ENCODE peak calls at places on chromosome 2, in six cellular contexts. H, L, B, O, V and D are unnamed samples.
A peak's percentile ranks its signal among the peaks of the same experiment; 100 is the strongest.

GRCh38 chr2:202019689-202020450 is 13.8 kb upstream of the FZD7 start:
- DNase-seq in H (no peak), L (no peak), B (no peak), O (no peak), V (peak; percentile 45), D (no peak)

GRCh38 chr2:178005756-178006155 is 66.8 kb downstream of the PDE11A start:
- DNase-seq in H (no peak), L (no peak), B (no peak), O (no peak), V (no peak), D (peak; percentile 5)

GRCh38 chr2:15818186-15818795 is 122.1 kb upstream of the MYCN start:
- DNase-seq in H (no peak), L (no peak), B (no peak), O (no peak), V (no peak), D (no peak)

GRCh38 chr2:240991378-240992263 is 6.8 kb upstream of the SNED1 start:
- DNase-seq in H (peak; percentile 90), L (no peak), B (no peak), O (no peak), V (peak; percentile 86), D (peak; percentile 93)

GRCh38 chr2:98020992-98021713 is 25.4 kb upstream of the TMEM131 start:
- DNase-seq in H (no peak), L (no peak), B (no peak), O (no peak), V (no peak), D (no peak)

GRCh38 chr2:239943991-239944441 is 81.1 kb downstream of the NDUFA10 start:
- DNase-seq in H (no peak), L (no peak), B (no peak), O (no peak), V (peak; percentile 18), D (no peak)

GRCh38 chr2:119766944-119767343 is 7.2 kb downstream of the PTPN4 start:
- DNase-seq in H (no peak), L (no peak), B (no peak), O (no peak), V (no peak), D (no peak)

GRCh38 chr2:223459328-223459939 is 142.7 kb downstream of the SCG2 start:
- DNase-seq in H (no peak), L (no peak), B (no peak), O (peak; percentile 37), V (no peak), D (peak; percentile 14)

GRCh38 chr2:44560352-44560751 is 198.6 kb downstream of the CAMKMT start:
- DNase-seq in H (peak; percentile 31), L (no peak), B (no peak), O (no peak), V (no peak), D (no peak)

GRCh38 chr2:36287363-36288275 is 68.0 kb upstream of the CRIM1 start:
- DNase-seq in H (no peak), L (no peak), B (no peak), O (no peak), V (no peak), D (peak; percentile 59)

GRCh38 chr2:130852521-130853115 is 15.9 kb downstream of the ARHGEF4 start:
- DNase-seq in H (no peak), L (no peak), B (no peak), O (no peak), V (no peak), D (no peak)

GRCh38 chr2:114032705-114033104 is 142.8 kb downstream of the ACTR3 start:
- DNase-seq in H (no peak), L (no peak), B (no peak), O (no peak), V (no peak), D (no peak)

GRCh38 chr2:192749606-192750200 is 555.0 kb upstream of the TMEFF2 start:
- DNase-seq in H (no peak), L (no peak), B (no peak), O (no peak), V (no peak), D (no peak)

GRCh38 chr2:15223887-15224286 is 337.2 kb downstream of the NBAS start:
- DNase-seq in H (no peak), L (no peak), B (no peak), O (no peak), V (no peak), D (peak; percentile 73)

GRCh38 chr2:240619506-240620148 is 5.7 kb upstream of the GPR35 start:
- DNase-seq in H (no peak), L (no peak), B (no peak), O (no peak), V (peak; percentile 5), D (no peak)

GRCh38 chr2:43032894-43033270 is 193.5 kb downstream of the ZFP36L2 start:
- DNase-seq in H (no peak), L (no peak), B (no peak), O (no peak), V (no peak), D (no peak)

GRCh38 chr2:43031471-43032224 is 194.8 kb downstream of the ZFP36L2 start:
- DNase-seq in H (no peak), L (no peak), B (no peak), O (no peak), V (no peak), D (no peak)

GRCh38 chr2:43030551-43031025 is 195.8 kb downstream of the ZFP36L2 start:
- DNase-seq in H (no peak), L (no peak), B (no peak), O (no peak), V (no peak), D (no peak)

GRCh38 chr2:43033466-43034241 is 192.8 kb downstream of the ZFP36L2 start:
- DNase-seq in H (no peak), L (no peak), B (no peak), O (no peak), V (no peak), D (no peak)

GRCh38 chr2:43032248-43032893 is 194.0 kb downstream of the ZFP36L2 start:
- DNase-seq in H (peak; percentile 51), L (no peak), B (no peak), O (no peak), V (peak; percentile 70), D (no peak)
- H3K27ac ChIP-seq in H (peak overlapping the region; percentile 31), L (no peak overlapping the region), B (no peak overlapping the region), O (no peak overlapping the region), V (peak overlapping the region; percentile 74), D (no peak overlapping the region)

DNA sequence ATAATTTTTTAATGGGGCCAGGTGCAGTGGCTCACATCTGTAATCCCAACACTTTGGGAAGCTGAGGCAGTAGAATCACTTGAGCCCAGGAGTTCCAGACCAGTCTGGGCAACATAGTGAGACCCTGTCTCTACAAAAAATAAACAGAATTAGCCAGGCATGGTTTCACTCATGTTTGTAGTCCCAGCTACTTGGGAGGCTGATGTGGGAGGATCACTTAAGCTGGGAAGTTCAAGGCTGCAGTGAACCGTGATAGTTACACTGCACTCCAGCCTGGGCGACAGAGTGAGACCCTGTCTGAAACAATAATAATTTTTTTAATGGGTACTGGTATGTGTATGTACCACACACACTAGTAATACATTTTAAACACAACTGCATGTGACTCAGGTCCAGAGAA is 2.4 kb downstream of the ARL6IP6 start:
- DNase-seq in H (no peak), L (no peak), B (no peak), O (no peak), V (no peak), D (no peak)
- H3K27ac ChIP-seq in H (no peak overlapping the region), L (no peak overlapping the region), B (no peak overlapping the region), O (no peak overlapping the region), V (no peak overlapping the region), D (no peak overlapping the region)

GRCh38 chr2:176127769-176128072 is 1.8 kb upstream of the HOXD8 start:
- DNase-seq in H (no peak), L (no peak), B (no peak), O (no peak), V (no peak), D (no peak)

GRCh38 chr2:176129825-176130152 is 284 bp downstream of the HOXD8 start:
- DNase-seq in H (no peak), L (no peak), B (no peak), O (no peak), V (no peak), D (no peak)

GRCh38 chr2:176128172-176129012 is 1.1 kb upstream of the HOXD8 start:
- DNase-seq in H (no peak), L (no peak), B (no peak), O (no peak), V (no peak), D (no peak)

GRCh38 chr2:176130153-176130916 is 830 bp downstream of the HOXD8 start:
- DNase-seq in H (no peak), L (no peak), B (no peak), O (no peak), V (no peak), D (no peak)

DNA sequence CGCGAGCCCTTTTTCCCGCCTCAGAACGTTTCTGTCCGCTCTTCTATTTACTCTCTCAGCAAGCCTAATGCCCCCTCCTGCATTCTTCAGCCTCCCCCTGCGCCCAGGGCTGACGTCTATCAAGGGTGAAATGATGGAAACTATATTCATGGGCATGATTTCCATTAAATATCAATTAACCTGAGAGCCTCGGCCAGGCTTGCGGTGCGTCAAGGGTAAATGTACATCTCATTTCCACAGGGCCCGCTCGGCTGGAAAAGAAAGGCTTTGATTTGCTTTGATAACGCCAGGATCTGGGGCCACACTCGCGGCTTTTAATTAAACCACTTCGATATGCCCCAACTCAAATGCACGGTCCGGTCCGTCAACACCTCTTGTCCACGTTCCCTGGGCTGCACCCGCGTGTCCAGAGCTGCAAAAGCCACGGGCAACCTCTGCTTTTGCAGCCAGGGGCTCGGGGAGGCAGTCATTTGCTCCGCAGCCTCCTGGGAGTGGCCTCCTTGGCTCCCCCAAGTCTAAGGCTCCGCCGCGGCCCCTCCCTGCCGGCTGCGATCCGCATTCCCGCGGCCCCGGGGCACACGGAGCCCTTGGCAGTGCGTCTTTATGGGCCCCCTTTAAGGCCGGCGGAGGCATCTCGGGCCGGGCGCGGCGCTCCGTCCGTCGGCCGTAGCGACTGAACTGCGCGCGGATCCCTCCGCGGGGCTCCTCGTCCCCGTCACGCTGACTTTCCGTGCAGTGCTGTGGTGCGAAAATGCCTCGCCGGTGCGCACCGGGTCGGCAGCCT is at the start of gene HOXD8:
- DNase-seq in H (no peak), L (no peak), B (no peak), O (no peak), V (no peak), D (peak; percentile 34)
- H3K27ac ChIP-seq in H (peak within 1 kb of the TSS; percentile 42), L (no peak within 1 kb of the TSS), B (no peak within 1 kb of the TSS), O (no peak within 1 kb of the TSS), V (peak within 1 kb of the TSS; percentile 77), D (no peak within 1 kb of the TSS)

DNA sequence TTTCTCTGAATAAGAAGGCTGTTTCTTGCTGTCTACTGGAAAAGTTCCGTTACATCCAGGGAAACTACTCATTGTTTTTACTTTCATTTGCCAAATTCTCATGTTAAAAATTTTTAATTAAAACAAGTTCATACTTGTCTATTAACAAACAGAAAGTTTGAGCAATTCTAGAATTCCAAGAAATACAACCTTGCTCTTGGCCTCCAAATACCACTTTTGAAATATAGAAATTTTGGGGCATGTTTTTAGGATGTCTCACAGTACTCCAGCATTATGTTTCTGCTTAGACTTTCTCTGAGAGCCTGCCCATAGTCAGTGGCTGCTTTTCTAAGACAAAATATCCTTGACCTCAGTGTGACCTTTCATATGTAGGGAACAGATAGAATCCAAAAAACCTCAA is 228.7 kb upstream of the RND3 start:
- DNase-seq in H (no peak), L (no peak), B (no peak), O (no peak), V (no peak), D (peak; percentile 3)
- H3K27ac ChIP-seq in H (no peak overlapping the region), L (no peak overlapping the region), B (no peak overlapping the region), O (no peak overlapping the region), V (no peak overlapping the region), D (no peak overlapping the region)